ENCODE peak calls at places on chromosomes 7 and 10, in eight cellular contexts. H is non-pigmented ciliary epithelial cell; K is stimulated activated CD8-positive, alpha-beta memory T cell treated with anti-CD3 and anti-CD28 coated beads, Interleukin-2, amount 100 ng/mL, for 1 hour; R is Right ventricle myocardium superior; D is EL; O is HFF-Myc; S is stimulated activated CD4-positive, alpha-beta T cell treated with anti-CD3 and anti-CD28 coated beads, Interleukin-4, amount 100 ng/mL, for 4 hours; G is activated CD8-positive, alpha-beta memory T cell treated with anti-CD3 and anti-CD28 coated beads for 4 hours. I is an unnamed sample.

GRCh38 chr7:27944626-27945025 is 204.7 kb downstream of the TAX1BP1 start:
- DNase-seq in H (no peak), K (no peak), R (no peak), D (no peak), O (no peak), S (no peak), G (no peak), I (no peak)

GRCh38 chr7:30521532-30521931 is 16.9 kb upstream of the GGCT start:
- DNase-seq in H (no peak), K (no peak), R (peak), D (no peak), O (no peak), S (no peak), G (no peak), I (no peak)

GRCh38 chr10:88642991-88643390 is 21.3 kb upstream of the LIPF start:
- DNase-seq in H (no peak), K (no peak), R (no peak), D (peak), O (no peak), S (no peak), G (no peak), I (no peak)

GRCh38 chr7:55164527-55164926 is 145.7 kb downstream of the EGFR start:
- DNase-seq in H (no peak), K (no peak), R (no peak), D (no peak), O (no peak), S (no peak), G (no peak), I (no peak)

GRCh38 chr10:96292971-96293909 is 11.0 kb upstream of the DNTT start:
- DNase-seq in H (peak), K (no peak), R (no peak), D (peak), O (peak), S (no peak), G (no peak), I (peak)

GRCh38 chr7:135486258-135486657 is 23.6 kb downstream of the CNOT4 start:
- DNase-seq in H (no peak), K (no peak), R (no peak), D (peak), O (no peak), S (no peak), G (no peak), I (no peak)

GRCh38 chr10:75612904-75613684 is 181.7 kb downstream of the LRMDA start:
- DNase-seq in H (no peak), K (no peak), R (no peak), D (no peak), O (no peak), S (no peak), G (no peak), I (no peak)

GRCh38 chr10:50605280-50606270 is 18.2 kb downstream of the SGMS1 start:
- DNase-seq in H (peak), K (no peak), R (no peak), D (peak), O (no peak), S (no peak), G (no peak), I (peak)

GRCh38 chr10:132542086-132542775 is 4.6 kb downstream of the INPP5A start:
- DNase-seq in H (no peak), K (no peak), R (peak), D (no peak), O (no peak), S (no peak), G (no peak), I (no peak)

GRCh38 chr7:155962191-155962967 is 150.1 kb upstream of the SHH start:
- DNase-seq in H (peak), K (no peak), R (no peak), D (no peak), O (no peak), S (peak), G (no peak), I (no peak)

GRCh38 chr7:99910976-99911375 is 8.4 kb downstream of the TRIM4 start:
- DNase-seq in H (no peak), K (no peak), R (no peak), D (no peak), O (no peak), S (no peak), G (no peak), I (no peak)

GRCh38 chr10:131731780-131732630 is 168.8 kb upstream of the PPP2R2D start:
- DNase-seq in H (no peak), K (no peak), R (no peak), D (no peak), O (no peak), S (no peak), G (no peak), I (no peak)

GRCh38 chr10:130136214-130137076 is at the start of gene GLRX3:
- DNase-seq in H (no peak), K (peak), R (peak), D (peak), O (no peak), S (peak), G (peak), I (peak)

GRCh38 chr10:71763352-71764127 is 9.8 kb downstream of the VSIR start:
- DNase-seq in H (no peak), K (no peak), R (peak), D (no peak), O (no peak), S (no peak), G (no peak), I (no peak)

GRCh38 chr7:27745064-27745583 is 5.2 kb downstream of the TAX1BP1 start:
- DNase-seq in H (no peak), K (no peak), R (no peak), D (peak), O (peak), S (no peak), G (no peak), I (peak)

GRCh38 chr10:4196948-4197390 is 412.0 kb upstream of the KLF6 start:
- DNase-seq in H (no peak), K (no peak), R (no peak), D (no peak), O (no peak), S (no peak), G (no peak), I (no peak)

GRCh38 chr10:91957091-91957490 is 33.5 kb downstream of the BTAF1 start:
- DNase-seq in H (no peak), K (no peak), R (no peak), D (no peak), O (no peak), S (no peak), G (no peak), I (no peak)

GRCh38 chr7:157018997-157019591 is 8.6 kb upstream of the MNX1 start:
- DNase-seq in H (no peak), K (no peak), R (no peak), D (no peak), O (no peak), S (no peak), G (no peak), I (no peak)

GRCh38 chr10:85643839-85644525 is 722.6 kb downstream of the GRID1 start:
- DNase-seq in H (no peak), K (no peak), R (no peak), D (no peak), O (no peak), S (no peak), G (no peak), I (no peak)

GRCh38 chr7:121875203-121875602 is 2.2 kb downstream of the PTPRZ1 start:
- DNase-seq in H (no peak), K (no peak), R (no peak), D (no peak), O (no peak), S (no peak), G (no peak), I (no peak)

I was measured in NCI-H510A treated with DMSO at 0.1 percent for 48 hours.